ENCODE peak calls at places on chromosome 20, in eight cellular contexts. J, D, R, T, Z, G, U and E are unnamed samples.

GRCh38 chr20:4151991-4152695 is 136.8 kb upstream of the RNF24 start:
- DNase-seq in J (no peak), D (no peak), R (no peak), T (no peak), Z (no peak), G (peak), U (no peak), E (no peak)

GRCh38 chr20:34390769-34391447 is 27.8 kb downstream of the ITCH start:
- DNase-seq in J (no peak), D (no peak), R (peak), T (peak), Z (peak), G (peak), U (peak), E (peak)

GRCh38 chr20:34871320-34871926 is 1.2 kb downstream of the GGT7 start:
- DNase-seq in J (no peak), D (no peak), R (no peak), T (peak), Z (no peak), G (no peak), U (no peak), E (no peak)

GRCh38 chr20:14956026-14956425 is 618.6 kb upstream of the FLRT3 start:
- DNase-seq in J (no peak), D (no peak), R (no peak), T (no peak), Z (no peak), G (no peak), U (no peak), E (no peak)

GRCh38 chr20:2114990-2115681 is 13.5 kb downstream of the STK35 start:
- DNase-seq in J (no peak), D (no peak), R (no peak), T (no peak), Z (no peak), G (peak), U (no peak), E (no peak)

GRCh38 chr20:37226889-37227288 is 34.7 kb downstream of the GHRH start:
- DNase-seq in J (no peak), D (no peak), R (no peak), T (peak), Z (no peak), G (peak), U (no peak), E (peak)

GRCh38 chr20:44019638-44020335 is 105.1 kb downstream of the TOX2 start:
- DNase-seq in J (peak), D (no peak), R (peak), T (peak), Z (peak), G (peak), U (no peak), E (no peak)

GRCh38 chr20:3174442-3175263 is 1.3 kb upstream of the LZTS3 start:
- DNase-seq in J (no peak), D (no peak), R (no peak), T (no peak), Z (no peak), G (peak), U (no peak), E (no peak)

GRCh38 chr20:3751284-3751663 is 16.3 kb downstream of the ADISSP start:
- DNase-seq in J (no peak), D (no peak), R (no peak), T (no peak), Z (no peak), G (no peak), U (no peak), E (no peak)

GRCh38 chr20:53739799-53740785 is 146.5 kb upstream of the ZNF217 start:
- DNase-seq in J (no peak), D (no peak), R (peak), T (no peak), Z (no peak), G (peak), U (peak), E (no peak)

GRCh38 chr20:7758436-7758835 is 181.8 kb downstream of the HAO1 start:
- DNase-seq in J (no peak), D (no peak), R (no peak), T (no peak), Z (no peak), G (peak), U (no peak), E (no peak)

GRCh38 chr20:62387993-62388635 is 1.2 kb downstream of the RPS21 start:
- DNase-seq in J (no peak), D (no peak), R (no peak), T (no peak), Z (peak), G (no peak), U (no peak), E (no peak)

GRCh38 chr20:32448306-32449056 is 90.3 kb downstream of the ASXL1 start:
- DNase-seq in J (no peak), D (no peak), R (no peak), T (no peak), Z (no peak), G (no peak), U (no peak), E (no peak)

GRCh38 chr20:54557836-54558590 is 82.6 kb downstream of the DOK5 start:
- DNase-seq in J (no peak), D (no peak), R (no peak), T (no peak), Z (no peak), G (no peak), U (no peak), E (peak)

GRCh38 chr20:57445298-57445697 is 54.1 kb downstream of the RBM38 start:
- DNase-seq in J (no peak), D (no peak), R (no peak), T (no peak), Z (no peak), G (peak), U (no peak), E (peak)

GRCh38 chr20:5526516-5526915 is 209.8 kb upstream of the PROKR2 start:
- DNase-seq in J (no peak), D (no peak), R (no peak), T (no peak), Z (no peak), G (no peak), U (no peak), E (no peak)

GRCh38 chr20:2814587-2815051 is at the start of gene C20orf141:
- DNase-seq in J (no peak), D (no peak), R (no peak), T (no peak), Z (no peak), G (peak), U (peak), E (peak)

GRCh38 chr20:31559704-31560093 is 45.4 kb upstream of the ID1 start:
- DNase-seq in J (no peak), D (no peak), R (no peak), T (no peak), Z (no peak), G (peak), U (no peak), E (no peak)

GRCh38 chr20:4484431-4485057 is 237.2 kb upstream of the PRND start:
- DNase-seq in J (no peak), D (no peak), R (no peak), T (no peak), Z (no peak), G (peak), U (no peak), E (no peak)

GRCh38 chr20:35742741-35743523 is 872 bp upstream of the RBM39 start:
- DNase-seq in J (peak), D (no peak), R (no peak), T (no peak), Z (no peak), G (no peak), U (no peak), E (no peak)

GRCh38 chr20:55159230-55159629 is 683.8 kb downstream of the DOK5 start:
- DNase-seq in J (no peak), D (no peak), R (no peak), T (no peak), Z (no peak), G (no peak), U (no peak), E (no peak)